ENCODE peak calls at places on chromosomes 16 and 17, in six cellular contexts. R is AG09309, V is AG10803, Q is AG04450, K is AG04449, W is cardiac fibroblast. Y is an unnamed sample.

GRCh38 chr17:63277629-63278028 is 168.5 kb downstream of the CYB561 start:
- DNase-seq in W (peak), K (no peak), Q (no peak), R (no peak), V (no peak), Y (peak)

GRCh38 chr16:87921236-87921773 is 15.0 kb downstream of the CA5A start:
- DNase-seq in Q (no peak), W (no peak), V (no peak), K (no peak), R (no peak), Y (no peak)

GRCh38 chr16:72481419-72481818 is 309.5 kb upstream of the PMFBP1 start:
- DNase-seq in Q (no peak), V (peak), W (peak), K (no peak), R (no peak), Y (peak)

GRCh38 chr17:29155966-29156338 is 24.2 kb downstream of the MYO18A start:
- DNase-seq in K (no peak), R (no peak), Q (no peak), V (peak), W (peak), Y (no peak)

GRCh38 chr17:59746849-59747445 is 39.5 kb downstream of the VMP1 start:
- DNase-seq in W (peak), Q (no peak), K (no peak), R (no peak), V (peak), Y (peak)

GRCh38 chr17:57257213-57257873 is 1.0 kb downstream of the MSI2 start:
- DNase-seq in Q (no peak), W (no peak), R (no peak), V (no peak), K (no peak), Y (no peak)

GRCh38 chr17:1573932-1574696 is 11.5 kb upstream of the PITPNA start:
- DNase-seq in V (peak), K (no peak), W (peak), Q (peak), R (no peak), Y (peak)

GRCh38 chr17:70006159-70006558 is 68.9 kb upstream of the KCNJ16 start:
- DNase-seq in V (peak), K (no peak), W (no peak), Q (no peak), R (no peak), Y (peak)

GRCh38 chr17:1977583-1978395 is 47.3 kb downstream of the RTN4RL1 start:
- DNase-seq in W (no peak), V (no peak), K (no peak), R (no peak), Q (no peak), Y (no peak)

GRCh38 chr16:10657925-10658324 is 36.8 kb downstream of the TEKT5 start:
- DNase-seq in V (no peak), Q (no peak), R (no peak), W (no peak), K (no peak), Y (no peak)

GRCh38 chr16:31477220-31478216 is 5.4 kb upstream of the SLC5A2 start:
- DNase-seq in V (no peak), R (no peak), K (no peak), Q (no peak), W (no peak), Y (no peak)

GRCh38 chr17:42681976-42682375 is 333 bp upstream of the CCR10 start:
- DNase-seq in Q (no peak), R (no peak), V (no peak), W (no peak), K (no peak), Y (no peak)

GRCh38 chr17:42680331-42680808 is 1.3 kb downstream of the CCR10 start:
- DNase-seq in K (no peak), V (peak), R (no peak), Q (no peak), W (no peak), Y (no peak)

GRCh38 chr17:42677921-42678781 is 1.4 kb upstream of the PLEKHH3 start:
- DNase-seq in K (no peak), W (peak), V (peak), Q (no peak), R (no peak), Y (peak)

GRCh38 chr17:42679001-42679491 is 2.3 kb upstream of the PLEKHH3 start:
- DNase-seq in R (no peak), V (peak), W (peak), K (no peak), Q (no peak), Y (peak)

DNA sequence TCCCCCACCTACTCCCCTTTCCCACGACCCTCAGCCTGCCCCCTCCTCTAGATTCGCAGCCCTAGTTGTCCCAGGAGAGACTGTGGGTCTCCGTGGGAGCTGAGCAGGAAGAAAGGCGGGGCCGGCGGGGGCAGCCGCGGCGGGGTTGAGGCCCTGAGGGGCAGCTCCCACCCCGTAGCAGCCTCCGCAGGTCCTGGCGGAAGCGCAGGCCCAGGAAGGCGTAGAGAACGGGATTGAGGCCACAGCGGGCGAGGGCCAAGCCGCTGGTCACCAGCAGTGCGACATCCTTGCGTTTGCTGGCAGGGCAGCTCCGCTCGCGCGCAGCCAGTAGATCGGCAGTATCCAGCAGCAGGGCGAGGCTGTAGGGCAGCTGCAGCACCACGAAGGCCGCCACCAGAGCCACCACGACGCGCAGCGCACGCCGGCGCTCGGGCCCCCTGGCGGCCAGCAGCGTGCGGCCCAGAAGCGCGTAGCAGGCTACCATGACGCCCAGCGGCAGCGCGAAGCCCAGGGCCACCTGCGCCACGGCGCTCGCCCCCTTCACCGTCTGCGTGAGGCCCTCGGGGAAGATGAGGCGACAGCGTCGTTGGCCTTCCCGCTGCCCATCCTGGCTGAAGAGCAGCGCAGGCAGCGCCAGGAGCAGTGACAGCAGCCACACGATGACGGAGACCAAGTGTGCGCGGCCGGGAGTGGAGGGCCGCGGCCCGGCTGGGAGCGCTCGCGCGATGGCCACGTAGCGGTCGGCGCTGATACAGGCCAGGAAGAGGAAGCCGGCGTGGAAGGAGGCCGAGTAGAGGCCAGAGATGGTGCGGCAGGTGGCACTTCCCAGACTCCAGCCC is 1.9 kb downstream of the CCR10 start:
- DNase-seq in V (peak), W (peak), K (no peak), Q (no peak), R (no peak), Y (peak)
- TF ChIP-seq CTCF in V (peak), W (peak), K (peak), Q (peak), R (peak), Y (peak)

GRCh38 chr17:76051071-76051467 is 21.2 kb downstream of the SRP68 start:
- DNase-seq in V (no peak), K (no peak), W (no peak), Q (no peak), R (no peak), Y (no peak)

GRCh38 chr17:76054112-76054476 is 18.2 kb downstream of the SRP68 start:
- DNase-seq in Q (no peak), V (no peak), K (no peak), R (no peak), W (no peak), Y (peak)

GRCh38 chr17:76051571-76051970 is 20.7 kb downstream of the SRP68 start:
- DNase-seq in Q (no peak), K (no peak), W (no peak), R (no peak), V (no peak), Y (no peak)

GRCh38 chr17:76053230-76054111 is 18.8 kb downstream of the SRP68 start:
- DNase-seq in W (peak), R (no peak), V (no peak), Q (peak), K (no peak), Y (peak)

GRCh38 chr17:76056882-76057281 is 15.4 kb downstream of the SRP68 start:
- DNase-seq in K (no peak), W (no peak), R (no peak), Q (no peak), V (no peak), Y (no peak)
- H3K4me3 ChIP-seq in K (no peak), W (no peak), R (no peak), Q (no peak), V (no peak), Y (no peak)

DNA sequence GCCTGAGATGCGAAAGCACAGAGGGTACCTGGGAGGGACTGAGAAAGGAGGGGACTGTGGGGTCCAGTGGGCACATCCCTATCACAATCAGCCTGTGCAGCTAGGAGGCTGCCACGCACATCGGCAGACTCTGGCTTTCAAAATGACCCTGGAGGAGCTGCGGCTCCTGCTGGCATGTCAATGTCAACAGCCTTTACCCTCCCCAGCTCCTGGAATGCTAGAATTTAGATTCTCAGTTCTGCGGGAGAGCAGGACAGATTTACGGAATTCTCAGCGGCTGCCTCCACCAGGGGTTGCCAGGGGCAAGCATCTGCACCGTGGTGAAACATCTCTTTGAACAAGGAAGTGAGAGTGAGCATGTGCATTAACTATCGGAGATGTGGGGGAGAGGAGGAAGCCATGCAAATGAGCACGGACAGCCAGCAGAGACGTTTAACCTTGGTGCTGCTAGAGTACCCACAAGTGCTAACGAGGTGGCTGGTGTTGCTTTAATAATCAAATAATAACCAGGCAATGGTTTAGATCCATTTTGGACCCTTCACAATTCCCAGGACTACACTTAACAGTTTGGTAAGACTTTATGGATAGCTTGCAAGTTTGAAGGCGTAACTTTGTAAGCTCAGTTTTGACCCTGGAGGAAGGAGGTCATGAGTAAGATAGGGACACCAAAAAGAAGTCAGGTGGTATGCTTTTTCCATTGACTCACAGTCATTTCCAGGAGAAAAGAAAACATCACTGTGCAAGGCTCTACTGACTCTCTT is 54.1 kb downstream of the XYLT1 start:
- DNase-seq in R (no peak), Q (no peak), W (peak), V (peak), K (no peak), Y (no peak)
- TF ChIP-seq CTCF in R (peak), Q (peak), W (no peak), V (peak), K (no peak), Y (no peak)

GRCh38 chr16:2831203-2831602 is 1.1 kb downstream of the ZG16B start:
- DNase-seq in Q (no peak), V (no peak), K (no peak), W (no peak), R (no peak), Y (no peak)

GRCh38 chr16:2828521-2828840 is 1.6 kb upstream of the ZG16B start:
- DNase-seq in V (no peak), K (no peak), R (no peak), W (no peak), Q (no peak), Y (no peak)

GRCh38 chr16:2829501-2830354 is at the start of gene ZG16B:
- DNase-seq in K (no peak), V (no peak), Q (no peak), R (no peak), W (no peak), Y (peak)

GRCh38 chr16:2828876-2829430 is 1.1 kb upstream of the ZG16B start:
- DNase-seq in K (no peak), W (no peak), R (no peak), V (no peak), Q (no peak), Y (no peak)

DNA sequence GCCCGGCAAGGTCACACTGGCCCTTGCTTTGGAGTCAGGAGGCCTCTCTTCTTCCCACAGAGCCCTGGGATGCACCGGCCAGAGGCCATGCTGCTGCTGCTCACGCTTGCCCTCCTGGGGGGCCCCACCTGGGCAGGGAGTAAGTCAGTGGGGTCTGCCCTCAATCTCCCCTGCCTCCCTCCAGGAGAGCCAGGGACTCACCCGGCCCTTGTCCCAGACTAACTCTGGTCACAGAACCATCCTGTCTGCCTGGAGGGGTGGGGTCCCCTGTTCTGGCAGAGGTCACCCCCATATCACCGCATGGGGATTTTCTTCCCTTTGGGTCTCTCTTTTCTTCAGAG is 222 bp downstream of the ZG16B start:
- DNase-seq in R (no peak), V (no peak), K (no peak), Q (no peak), W (no peak), Y (no peak)
- H3K4me3 ChIP-seq in R (no peak), V (no peak), K (no peak), Q (no peak), W (no peak), Y (no peak)

GRCh38 chr17:14448816-14449215 is 147.9 kb downstream of the HS3ST3B1 start:
- DNase-seq in Q (no peak), K (no peak), V (no peak), R (no peak), W (no peak), Y (no peak)

GRCh38 chr17:14437176-14437575 is 136.3 kb downstream of the HS3ST3B1 start:
- DNase-seq in K (no peak), Q (no peak), W (no peak), R (no peak), V (no peak), Y (no peak)

DNA sequence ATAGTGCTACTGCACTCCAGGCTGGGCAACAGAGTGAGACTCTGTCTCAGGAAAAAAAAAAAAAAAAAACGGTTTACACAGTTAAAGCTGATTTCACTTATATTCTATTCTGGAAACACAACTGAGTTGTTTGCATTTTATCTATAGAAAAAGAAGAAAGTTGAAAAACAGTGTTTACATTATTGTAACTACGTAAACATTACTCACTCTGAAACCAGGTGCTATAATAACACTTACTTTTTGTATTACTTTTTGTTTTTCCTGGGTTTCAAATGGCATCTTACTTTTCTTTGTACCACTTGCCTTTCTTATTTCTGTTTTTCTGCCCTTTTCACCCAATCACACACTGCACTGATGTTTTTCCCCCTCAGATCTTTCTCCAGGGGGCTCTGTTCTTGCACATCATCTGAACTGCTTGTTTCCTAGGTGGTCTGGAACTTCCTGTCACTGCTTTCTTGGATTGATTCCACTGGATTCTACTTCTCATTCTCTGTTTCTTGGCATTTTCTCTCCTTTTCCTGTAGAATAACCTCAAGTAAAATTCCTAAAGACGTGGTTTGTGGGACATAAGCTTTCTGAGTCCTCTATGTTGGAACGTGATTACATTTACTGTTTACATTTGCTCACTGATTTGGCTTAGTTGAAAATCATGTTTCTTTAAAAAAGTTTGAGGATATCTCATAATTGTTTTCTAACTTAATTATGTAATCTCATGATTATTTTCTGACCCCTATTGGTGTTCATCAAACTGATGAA is 142.1 kb downstream of the HS3ST3B1 start:
- DNase-seq in K (no peak), V (no peak), W (no peak), Q (no peak), R (no peak), Y (no peak)
- TF ChIP-seq CTCF in K (no peak), V (no peak), W (no peak), Q (no peak), R (no peak), Y (no peak)

GRCh38 chr17:81223758-81224122 is 975 bp upstream of the CEP131 start:
- DNase-seq in R (no peak), W (no peak), Q (no peak), K (no peak), V (no peak), Y (no peak)
- H3K4me3 ChIP-seq in R (peak), W (peak), Q (peak), K (peak), V (peak), Y (no peak)

DNA sequence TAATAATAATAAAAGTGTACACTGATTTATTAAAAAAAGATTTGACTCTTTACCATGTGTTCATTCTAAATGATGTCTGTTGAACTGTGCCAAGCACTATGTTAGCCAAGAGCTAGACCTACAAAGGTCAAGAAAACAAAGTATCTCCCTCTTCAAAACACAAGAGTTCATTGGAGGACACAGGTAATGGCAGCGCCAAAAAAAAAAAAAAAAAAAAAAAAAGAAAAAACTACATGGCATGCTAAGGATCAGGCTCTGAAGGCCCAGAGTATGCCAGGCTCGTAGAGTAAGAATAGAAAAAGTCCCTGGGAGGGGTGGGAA is 35.2 kb downstream of the CYTH1 start:
- DNase-seq in R (no peak), V (no peak), W (no peak), Q (no peak), K (no peak), Y (no peak)
- TF ChIP-seq CTCF in R (no peak), V (no peak), W (no peak), Q (no peak), K (no peak), Y (no peak)